ENCODE peak calls at places on chromosomes 7 and 10, in six cellular contexts. Y, S, K, J, W and O are unnamed samples. For H3K4me1, the result is how much of the 10 kb centered on the place peaks cover.

GRCh38 chr10:91043173-91043910 is 122.5 kb upstream of the ANKRD1 start:
- DNase-seq in Y (peak), S (peak), K (peak), J (peak), W (peak), O (peak)

GRCh38 chr7:88315532-88315931 is 8.8 kb upstream of the STEAP4 start:
- DNase-seq in Y (no peak), S (no peak), K (no peak), J (no peak), W (no peak), O (no peak)

GRCh38 chr7:96720843-96721242 is 11.2 kb upstream of the SEM1 start:
- DNase-seq in Y (no peak), S (no peak), K (peak), J (peak), W (no peak), O (no peak)

GRCh38 chr7:116802784-116803183 is 59.6 kb upstream of the CAPZA2 start:
- DNase-seq in Y (peak), S (peak), K (peak), J (peak), W (peak), O (peak)

GRCh38 chr7:134948246-134948645 is 38.1 kb upstream of the AGBL3 start:
- DNase-seq in Y (peak), S (no peak), K (no peak), J (no peak), W (no peak), O (no peak)

GRCh38 chr10:95333997-95334792 is 43.4 kb upstream of the PDLIM1 start:
- DNase-seq in Y (peak), S (no peak), K (peak), J (peak), W (peak), O (peak)

GRCh38 chr10:122120008-122120744 is 131.2 kb downstream of the TACC2 start:
- DNase-seq in Y (no peak), S (no peak), K (no peak), J (no peak), W (no peak), O (no peak)

GRCh38 chr10:98790817-98791216 is 344.1 kb upstream of the HPS1 start:
- DNase-seq in Y (peak), S (peak), K (no peak), J (peak), W (peak), O (no peak)

GRCh38 chr10:118970770-118971169 is 58.7 kb upstream of the NANOS1 start:
- DNase-seq in Y (no peak), S (no peak), K (no peak), J (no peak), W (no peak), O (no peak)

GRCh38 chr7:135856356-135857144 is 107.9 kb upstream of the FAM180A start:
- DNase-seq in Y (peak), S (peak), K (peak), J (peak), W (no peak), O (no peak)

GRCh38 chr7:93402944-93403343 is 170.8 kb downstream of the VPS50 start:
- DNase-seq in Y (no peak), S (no peak), K (no peak), J (no peak), W (no peak), O (no peak)

GRCh38 chr7:5421626-5422323 is 1.9 kb downstream of the TNRC18 start:
- DNase-seq in Y (peak), S (peak), K (peak), J (peak), W (peak), O (peak)

GRCh38 chr10:71090801-71091200 is 121.6 kb upstream of the UNC5B start:
- DNase-seq in Y (no peak), S (no peak), K (no peak), J (no peak), W (no peak), O (no peak)

GRCh38 chr10:45071043-45071813 is 70.5 kb downstream of the ZNF22 start:
- DNase-seq in Y (no peak), S (peak), K (no peak), J (no peak), W (no peak), O (no peak)

GRCh38 chr10:48800283-48800675 is 115.6 kb downstream of the WDFY4 start:
- DNase-seq in Y (no peak), S (peak), K (no peak), J (no peak), W (no peak), O (no peak)

GRCh38 chr10:20006169-20006870 is 190.1 kb downstream of the PLXDC2 start:
- DNase-seq in Y (no peak), S (no peak), K (no peak), J (no peak), W (no peak), O (no peak)

GRCh38 chr10:58513189-58514101 is 773 bp downstream of the BICC1 start:
- DNase-seq in Y (peak), S (peak), K (peak), J (peak), W (peak), O (no peak)

GRCh38 chr10:59804220-59804619 is 51.0 kb upstream of the MRLN start:
- DNase-seq in Y (no peak), S (no peak), K (no peak), J (no peak), W (no peak), O (no peak)

GRCh38 chr7:95811846-95812445 is 39.6 kb downstream of the DYNC1I1 start:
- DNase-seq in Y (no peak), S (no peak), K (no peak), J (no peak), W (no peak), O (no peak)

GRCh38 chr10:117543245-117543998 is 876 bp downstream of the EMX2 start:
- DNase-seq in Y (no peak), S (peak), K (no peak), J (no peak), W (no peak), O (no peak)

GRCh38 chr7:106664343-106664742 is 3.4 kb upstream of the CCDC71L start:
- DNase-seq in Y (no peak), S (no peak), K (no peak), J (no peak), W (no peak), O (no peak)

GRCh38 chr7:106668853-106669539 is 8.0 kb upstream of the CCDC71L start:
- DNase-seq in Y (no peak), S (no peak), K (no peak), J (peak), W (no peak), O (no peak)

GRCh38 chr7:106671160-106671559 is 10.2 kb upstream of the CCDC71L start:
- DNase-seq in Y (no peak), S (no peak), K (no peak), J (no peak), W (no peak), O (no peak)

GRCh38 chr7:106660862-106661720 is at the start of gene CCDC71L:
- DNase-seq in Y (peak), S (peak), K (peak), J (peak), W (peak), O (peak)

GRCh38 chr7:106666353-106666752 is 5.4 kb upstream of the CCDC71L start:
- DNase-seq in Y (no peak), S (no peak), K (no peak), J (no peak), W (no peak), O (no peak)
- H3K4me1 ChIP-seq in Y (under half), S (under half), K (under half), J (under half), W (under half), O (under half)

GRCh38 chr10:5809541-5810154 is 3.6 kb downstream of the GDI2 start:
- DNase-seq in Y (peak), S (no peak), K (no peak), J (no peak), W (no peak), O (peak)
- H3K4me1 ChIP-seq in Y (under half), S (under half), K (under half), J (under half), W (under half), O (under half)

DNA sequence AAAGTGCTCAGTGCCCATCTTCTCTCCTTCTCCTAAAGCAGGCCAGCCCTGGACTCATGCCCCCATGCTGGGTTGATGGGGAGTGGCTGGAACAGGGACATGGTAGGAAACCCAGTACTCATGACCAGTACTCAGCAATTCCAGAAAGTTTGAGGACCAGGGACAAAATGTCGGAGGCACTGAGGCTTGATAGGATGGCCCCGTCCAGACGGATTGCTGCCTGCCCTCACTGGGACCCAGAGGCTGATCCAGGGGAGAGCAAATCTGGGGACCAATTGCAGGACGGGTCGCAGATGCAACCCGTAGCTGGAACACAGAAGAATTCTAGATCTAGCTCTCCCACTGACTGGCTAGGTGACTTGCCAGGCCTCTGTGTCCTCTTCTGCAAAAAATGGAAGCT is 5.1 kb downstream of the ZCCHC24 start:
- DNase-seq in Y (no peak), S (no peak), K (no peak), J (no peak), W (no peak), O (no peak)
- H3K4me1 ChIP-seq in Y (half or more), S (under half), K (half or more), J (half or more), W (under half), O (under half)

GRCh38 chr7:92360387-92360786 is 86.9 kb upstream of the GATAD1 start:
- DNase-seq in Y (peak), S (no peak), K (no peak), J (no peak), W (no peak), O (no peak)

GRCh38 chr7:92366730-92367129 is 80.6 kb upstream of the GATAD1 start:
- DNase-seq in Y (peak), S (no peak), K (no peak), J (no peak), W (no peak), O (no peak)

GRCh38 chr7:92357260-92357659 is 90.0 kb upstream of the GATAD1 start:
- DNase-seq in Y (no peak), S (peak), K (no peak), J (no peak), W (no peak), O (no peak)

GRCh38 chr7:92359801-92360200 is 87.5 kb upstream of the GATAD1 start:
- DNase-seq in Y (peak), S (no peak), K (no peak), J (no peak), W (no peak), O (no peak)

DNA sequence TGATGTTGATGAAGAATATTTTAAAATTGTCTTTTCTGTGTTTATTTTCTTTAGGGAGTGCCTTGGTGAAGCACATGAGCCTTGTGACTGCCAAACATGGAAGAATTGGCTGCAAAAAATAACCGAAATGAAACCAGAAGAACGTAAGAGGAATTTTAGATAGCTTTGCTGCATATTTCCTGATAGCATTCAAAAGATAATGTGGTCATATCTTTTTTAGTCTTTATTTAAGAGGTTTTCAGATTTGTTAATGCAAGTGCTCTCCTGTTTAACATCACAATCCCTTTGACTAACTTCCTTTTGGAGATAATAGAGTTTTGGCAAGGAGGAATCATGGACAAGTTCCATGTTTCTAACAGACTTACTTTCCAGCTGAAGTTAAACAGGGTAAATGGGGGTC is 85.2 kb upstream of the GATAD1 start:
- DNase-seq in Y (no peak), S (no peak), K (no peak), J (no peak), W (no peak), O (no peak)
- H3K4me1 ChIP-seq in Y (under half), S (under half), K (under half), J (under half), W (under half), O (under half)